ENCODE peak calls at places on chromosomes 13 and 19, in seven cellular contexts. G, D, P, J, F, N and R are unnamed samples.
A peak's percentile ranks its signal among the peaks of the same experiment; 100 is the strongest.

GRCh38 chr19:4991538-4991937 is 22.6 kb downstream of the KDM4B start:
- DNase-seq in G (no peak), D (no peak), P (no peak), J (no peak), F (no peak), N (no peak), R (no peak)

GRCh38 chr19:56811480-56811879 is 29.0 kb downstream of the PEG3 start:
- DNase-seq in G (no peak), D (no peak), P (no peak), J (no peak), F (no peak), N (no peak), R (no peak)

GRCh38 chr19:30699871-30700280 is 327.7 kb downstream of the ZNF536 start:
- DNase-seq in G (no peak), D (no peak), P (no peak), J (no peak), F (no peak), N (no peak), R (no peak)

GRCh38 chr19:5916201-5916708 is 2.2 kb downstream of the CAPS start:
- DNase-seq in G (no peak), D (no peak), P (no peak), J (no peak), F (no peak), N (no peak), R (no peak)

GRCh38 chr13:50248537-50249521 is 233.6 kb downstream of the KCNRG start:
- DNase-seq in G (no peak), D (no peak), P (no peak), J (no peak), F (no peak), N (no peak), R (no peak)

GRCh38 chr19:53865918-53866696 is 1.6 kb upstream of the MYADM start:
- DNase-seq in G (no peak), D (peak; percentile 87), P (peak; percentile 47), J (peak; percentile 50), F (no peak), N (no peak), R (no peak)

GRCh38 chr19:52570005-52570861 is at the start of gene ZNF701:
- DNase-seq in G (peak; percentile 91), D (peak; percentile 99), P (peak; percentile 93), J (peak; percentile 88), F (peak; percentile 68), N (peak; percentile 88), R (peak; percentile 85)

GRCh38 chr13:34432234-34432633 is 509.8 kb upstream of the NBEA start:
- DNase-seq in G (no peak), D (no peak), P (no peak), J (no peak), F (no peak), N (no peak), R (peak; percentile 57)

GRCh38 chr13:50882816-50883215 is 26.8 kb upstream of the RNASEH2B start:
- DNase-seq in G (no peak), D (no peak), P (no peak), J (no peak), F (no peak), N (no peak), R (no peak)

GRCh38 chr13:80921556-80921955 is 580.6 kb upstream of the SPRY2 start:
- DNase-seq in G (no peak), D (no peak), P (peak; percentile 38), J (no peak), F (no peak), N (no peak), R (no peak)

GRCh38 chr19:11152318-11153062 is 3.1 kb downstream of the SPC24 start:
- DNase-seq in G (no peak), D (no peak), P (peak; percentile 87), J (no peak), F (no peak), N (no peak), R (peak; percentile 13)

GRCh38 chr19:3046621-3047306 is 15.5 kb downstream of the TLE5 start:
- DNase-seq in G (peak; percentile 79), D (peak; percentile 91), P (no peak), J (peak; percentile 10), F (no peak), N (no peak), R (peak; percentile 77)

GRCh38 chr19:39946532-39946931 is 12.1 kb upstream of the FCGBP start:
- DNase-seq in G (no peak), D (no peak), P (peak; percentile 62), J (no peak), F (no peak), N (no peak), R (no peak)

GRCh38 chr19:6058411-6059201 is 51.7 kb downstream of the RFX2 start:
- DNase-seq in G (no peak), D (no peak), P (no peak), J (no peak), F (no peak), N (no peak), R (no peak)

GRCh38 chr13:31945202-31945978 is 86.2 kb upstream of the FRY start:
- DNase-seq in G (peak; percentile 89), D (peak; percentile 74), P (peak; percentile 78), J (no peak), F (peak; percentile 11), N (no peak), R (peak; percentile 81)

GRCh38 chr13:41742917-41743552 is 217.9 kb downstream of the VWA8 start:
- DNase-seq in G (no peak), D (no peak), P (no peak), J (no peak), F (no peak), N (no peak), R (no peak)

GRCh38 chr13:111659842-111660241 is 339.4 kb downstream of the TEX29 start:
- DNase-seq in G (no peak), D (no peak), P (no peak), J (no peak), F (no peak), N (no peak), R (no peak)

GRCh38 chr13:107678075-107678689 is 537.2 kb downstream of the LIG4 start:
- DNase-seq in G (no peak), D (no peak), P (peak; percentile 4), J (no peak), F (peak; percentile 2), N (no peak), R (no peak)

GRCh38 chr13:24692541-24692940 is 12.3 kb downstream of the ATP12A start:
- DNase-seq in G (no peak), D (no peak), P (peak; percentile 75), J (no peak), F (peak; percentile 13), N (no peak), R (no peak)

GRCh38 chr19:15166700-15167099 is 34.1 kb downstream of the NOTCH3 start:
- DNase-seq in G (no peak), D (no peak), P (no peak), J (no peak), F (no peak), N (no peak), R (no peak)

GRCh38 chr13:66899955-66900354 is 330.2 kb downstream of the PCDH9 start:
- DNase-seq in G (no peak), D (no peak), P (peak; percentile 45), J (no peak), F (no peak), N (no peak), R (no peak)

GRCh38 chr13:23992722-23993438 is 95.6 kb upstream of the C1QTNF9B start:
- DNase-seq in G (no peak), D (peak; percentile 13), P (no peak), J (no peak), F (no peak), N (no peak), R (no peak)

GRCh38 chr19:27741236-27741635 is 1471.7 kb downstream of the UQCRFS1 start:
- DNase-seq in G (no peak), D (peak; percentile 13), P (no peak), J (no peak), F (no peak), N (no peak), R (no peak)

GRCh38 chr13:80475718-80476117 is 134.8 kb upstream of the SPRY2 start:
- DNase-seq in G (no peak), D (no peak), P (no peak), J (no peak), F (no peak), N (no peak), R (no peak)

GRCh38 chr19:1745589-1746031 is 7.7 kb upstream of the ONECUT3 start:
- DNase-seq in G (no peak), D (peak; percentile 73), P (no peak), J (no peak), F (no peak), N (no peak), R (no peak)

GRCh38 chr13:73901324-73902068 is 232.7 kb downstream of the KLF12 start:
- DNase-seq in G (peak; percentile 3), D (no peak), P (no peak), J (no peak), F (no peak), N (no peak), R (no peak)

GRCh38 chr19:29741776-29742175 is 26.7 kb upstream of the C19orf12 start:
- DNase-seq in G (no peak), D (no peak), P (no peak), J (no peak), F (no peak), N (no peak), R (no peak)